ENCODE peak calls at places on chromosome 14, in four cellular contexts. V, R, M and H are unnamed samples.

GRCh38 chr14:73741386-73741875 is 27.2 kb upstream of the PNMA1 start:
- DNase-seq in V (peak), R (peak), M (peak), H (peak)

GRCh38 chr14:100807979-100808734 is 17.8 kb upstream of the MEG3 start:
- DNase-seq in V (no peak), R (no peak), M (peak), H (no peak)

GRCh38 chr14:24271834-24272263 is 452 bp upstream of the RABGGTA start:
- DNase-seq in V (no peak), R (no peak), M (no peak), H (no peak)

GRCh38 chr14:51507556-51508511 is 143.9 kb upstream of the FRMD6 start:
- DNase-seq in V (peak), R (peak), M (peak), H (no peak)

GRCh38 chr14:36256131-36256801 is 64.2 kb downstream of the MBIP start:
- DNase-seq in V (no peak), R (peak), M (no peak), H (no peak)

GRCh38 chr14:102164241-102164641 is 24.5 kb downstream of the WDR20 start:
- DNase-seq in V (no peak), R (no peak), M (no peak), H (peak)

GRCh38 chr14:53613404-53614253 is 343.0 kb downstream of the BMP4 start:
- DNase-seq in V (no peak), R (no peak), M (no peak), H (peak)

GRCh38 chr14:79809849-79810612 is 401.3 kb downstream of the DIO2 start:
- DNase-seq in V (no peak), R (no peak), M (no peak), H (no peak)

GRCh38 chr14:51119411-51120051 is 24.6 kb upstream of the TRIM9 start:
- DNase-seq in V (no peak), R (no peak), M (no peak), H (no peak)

GRCh38 chr14:59321184-59321952 is 132.9 kb downstream of the DAAM1 start:
- DNase-seq in V (no peak), R (no peak), M (no peak), H (no peak)

GRCh38 chr14:104087981-104088850 is 2.7 kb downstream of the ASPG start:
- DNase-seq in V (peak), R (peak), M (no peak), H (no peak)

GRCh38 chr14:35931346-35931745 is 105.2 kb downstream of the BRMS1L start:
- DNase-seq in V (no peak), R (no peak), M (no peak), H (no peak)